ENCODE peak calls at places on chromosomes 12 and 14, in four cellular contexts. O is K562, P is GM12878, L is HepG2. S is an unnamed sample. For H3K36me3 and H4K20me1, the result is how much of the 10 kb centered on the place peaks cover.

GRCh38 chr14:101591121-101591520 is 29.8 kb downstream of the DIO3 start:
- DNase-seq in P (no peak), O (no peak), L (no peak), S (no peak)

GRCh38 chr14:102047808-102048540 is 38.9 kb downstream of the HSP90AA1 start:
- DNase-seq in L (no peak), O (no peak), P (no peak), S (no peak)

GRCh38 chr14:61033024-61033423 is 52.0 kb downstream of the SLC38A6 start:
- DNase-seq in O (no peak), L (no peak), P (no peak), S (no peak)

GRCh38 chr14:22564463-22564862 is 24.6 kb downstream of the DAD1 start:
- DNase-seq in P (no peak), L (no peak), O (no peak), S (no peak)

GRCh38 chr14:61742383-61742782 is 19.8 kb upstream of the SNAPC1 start:
- DNase-seq in P (no peak), L (no peak), O (no peak), S (no peak)

GRCh38 chr14:38808734-38809455 is 294.1 kb downstream of the SEC23A start:
- DNase-seq in O (peak), L (peak), P (no peak), S (no peak)

GRCh38 chr14:103699261-103699661 is 16.0 kb downstream of the XRCC3 start:
- DNase-seq in L (no peak), O (no peak), P (no peak), S (no peak)

GRCh38 chr12:51028126-51028810 is 2.1 kb upstream of the SLC11A2 start:
- DNase-seq in L (peak), P (no peak), O (peak), S (peak)

GRCh38 chr14:31154956-31155355 is 52.6 kb downstream of the HECTD1 start:
- DNase-seq in P (no peak), L (no peak), O (no peak), S (no peak)

GRCh38 chr12:14238224-14238792 is 127.2 kb upstream of the ATF7IP start:
- DNase-seq in O (no peak), L (no peak), P (no peak), S (peak)

GRCh38 chr14:71138236-71139057 is 231.2 kb downstream of the PCNX1 start:
- DNase-seq in L (no peak), P (no peak), O (no peak), S (no peak)

GRCh38 chr14:72173038-72173720 is 240.9 kb downstream of the RGS6 start:
- DNase-seq in L (no peak), P (no peak), O (no peak), S (no peak)

GRCh38 chr14:64726585-64726890 is 22.3 kb downstream of the PLEKHG3 start:
- DNase-seq in P (no peak), O (no peak), L (no peak), S (no peak)

GRCh38 chr12:97910559-97910958 is 448.0 kb downstream of the RMST start:
- DNase-seq in L (no peak), P (no peak), O (no peak), S (no peak)

GRCh38 chr14:64730681-64731080 is 26.5 kb downstream of the PLEKHG3 start:
- DNase-seq in P (no peak), O (no peak), L (no peak), S (no peak)

GRCh38 chr12:108307006-108307405 is 32.1 kb downstream of the CMKLR1 start:
- DNase-seq in L (no peak), O (no peak), P (no peak), S (no peak)

GRCh38 chr12:27733052-27733656 is 22.5 kb downstream of the MRPS35 start:
- DNase-seq in O (peak), L (peak), P (no peak), S (peak)

GRCh38 chr12:10110256-10110844 is 11.6 kb upstream of the CLEC1A start:
- DNase-seq in L (no peak), P (no peak), O (no peak), S (no peak)

GRCh38 chr12:27161458-27162228 is 79.3 kb upstream of the C12orf71 start:
- DNase-seq in O (no peak), L (no peak), P (peak), S (peak)

GRCh38 chr12:96141216-96141944 is 52.8 kb upstream of the ELK3 start:
- DNase-seq in O (peak), P (no peak), L (peak), S (peak)

GRCh38 chr14:34053666-34054065 is 102.8 kb upstream of the EGLN3 start:
- DNase-seq in O (no peak), P (no peak), L (no peak), S (peak)

GRCh38 chr12:25504744-25505143 is 48.3 kb downstream of the LMNTD1 start:
- DNase-seq in P (no peak), L (no peak), O (no peak), S (no peak)

GRCh38 chr12:25500651-25501050 is 52.4 kb downstream of the LMNTD1 start:
- DNase-seq in L (no peak), O (no peak), P (no peak), S (no peak)

GRCh38 chr12:25501565-25501964 is 51.5 kb downstream of the LMNTD1 start:
- DNase-seq in P (no peak), L (no peak), O (no peak), S (no peak)

GRCh38 chr12:25503666-25504065 is 49.4 kb downstream of the LMNTD1 start:
- DNase-seq in O (no peak), P (no peak), L (no peak), S (no peak)

GRCh38 chr12:25502071-25502555 is 51.0 kb downstream of the LMNTD1 start:
- DNase-seq in P (no peak), O (no peak), L (no peak), S (no peak)
- TF ChIP-seq MYC in P (no peak), O (no peak), L (no peak), S (no peak)

GRCh38 chr14:105155071-105155651 is 13.4 kb downstream of the JAG2 start:
- DNase-seq in P (no peak), O (no peak), L (no peak), S (no peak)

GRCh38 chr14:105153331-105153731 is 15.2 kb downstream of the JAG2 start:
- DNase-seq in O (no peak), P (no peak), L (no peak), S (no peak)

GRCh38 chr14:105154476-105154871 is 14.1 kb downstream of the JAG2 start:
- DNase-seq in O (no peak), L (no peak), P (no peak), S (no peak)

GRCh38 chr14:105152794-105153241 is 15.8 kb downstream of the JAG2 start:
- DNase-seq in L (no peak), P (no peak), O (no peak), S (no peak)

GRCh38 chr14:105153739-105154475 is 14.7 kb downstream of the JAG2 start:
- DNase-seq in P (no peak), L (no peak), O (no peak), S (no peak)
- H3K36me3 ChIP-seq in P (under half), L (under half), O (under half), S (under half)

GRCh38 chr12:123398918-123399617 is 15.1 kb downstream of the KMT5A start:
- DNase-seq in L (no peak), O (no peak), P (no peak), S (no peak)
- H4K20me1 ChIP-seq in L (under half), O (under half), P (under half), S (under half)

GRCh38 chr12:121575051-121575450 is 5.8 kb downstream of the KDM2B start:
- DNase-seq in P (no peak), L (no peak), O (no peak), S (no peak)

GRCh38 chr12:121570467-121571283 is 10.1 kb downstream of the KDM2B start:
- DNase-seq in P (no peak), O (no peak), L (no peak), S (no peak)

GRCh38 chr12:121568503-121568902 is 12.3 kb downstream of the KDM2B start:
- DNase-seq in L (no peak), O (no peak), P (no peak), S (no peak)

GRCh38 chr12:121573949-121574520 is 6.8 kb downstream of the KDM2B start:
- DNase-seq in P (no peak), L (no peak), O (no peak), S (no peak)

GRCh38 chr12:121568971-121569808 is 11.6 kb downstream of the KDM2B start:
- DNase-seq in L (no peak), P (no peak), O (no peak), S (no peak)
- TF ChIP-seq MYC in L (no peak), P (no peak), O (no peak), S (no peak)

DNA sequence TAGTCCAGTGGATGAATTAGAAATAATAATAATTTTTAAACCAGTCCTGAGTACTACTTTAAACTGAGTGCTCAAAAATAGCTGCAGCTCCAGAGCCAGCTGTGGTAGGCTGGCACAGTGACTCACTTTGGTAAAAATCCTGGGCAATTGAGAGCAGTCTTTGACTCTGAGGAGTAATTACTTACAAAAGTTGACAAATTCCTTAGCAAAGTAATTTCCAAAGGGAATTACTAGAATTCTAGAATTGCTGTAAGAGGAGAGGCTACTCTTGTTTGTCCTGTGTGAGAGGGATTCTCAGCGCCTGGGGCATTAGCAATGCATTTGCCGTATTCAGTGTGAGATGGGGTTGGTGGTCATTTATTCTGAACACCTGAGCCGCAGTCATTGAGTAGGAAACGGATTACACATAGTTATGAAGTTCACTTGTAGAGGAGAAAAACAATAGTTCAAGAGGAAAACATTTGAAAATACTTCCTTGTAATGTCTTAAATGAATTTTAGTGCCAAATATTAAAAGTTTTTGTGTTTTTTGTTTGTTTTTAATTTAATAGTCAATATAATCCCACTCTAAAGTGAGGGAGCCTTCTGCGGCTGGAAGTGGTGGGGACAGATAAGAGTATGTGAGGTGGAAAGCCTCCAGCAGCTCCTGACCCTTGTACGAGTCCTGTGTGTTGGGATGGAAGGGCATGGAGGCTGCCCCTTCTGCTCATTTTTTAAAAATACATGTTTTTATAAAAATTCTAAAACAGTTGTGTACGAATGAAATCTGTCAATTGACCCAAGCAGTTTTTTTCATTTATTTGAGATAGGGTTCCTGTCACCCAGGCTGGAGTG is 41.9 kb downstream of the EID3 start:
- DNase-seq in P (no peak), L (no peak), O (no peak), S (no peak)
- H3K36me3 ChIP-seq in P (under half), L (half or more), O (half or more), S (under half)

DNA sequence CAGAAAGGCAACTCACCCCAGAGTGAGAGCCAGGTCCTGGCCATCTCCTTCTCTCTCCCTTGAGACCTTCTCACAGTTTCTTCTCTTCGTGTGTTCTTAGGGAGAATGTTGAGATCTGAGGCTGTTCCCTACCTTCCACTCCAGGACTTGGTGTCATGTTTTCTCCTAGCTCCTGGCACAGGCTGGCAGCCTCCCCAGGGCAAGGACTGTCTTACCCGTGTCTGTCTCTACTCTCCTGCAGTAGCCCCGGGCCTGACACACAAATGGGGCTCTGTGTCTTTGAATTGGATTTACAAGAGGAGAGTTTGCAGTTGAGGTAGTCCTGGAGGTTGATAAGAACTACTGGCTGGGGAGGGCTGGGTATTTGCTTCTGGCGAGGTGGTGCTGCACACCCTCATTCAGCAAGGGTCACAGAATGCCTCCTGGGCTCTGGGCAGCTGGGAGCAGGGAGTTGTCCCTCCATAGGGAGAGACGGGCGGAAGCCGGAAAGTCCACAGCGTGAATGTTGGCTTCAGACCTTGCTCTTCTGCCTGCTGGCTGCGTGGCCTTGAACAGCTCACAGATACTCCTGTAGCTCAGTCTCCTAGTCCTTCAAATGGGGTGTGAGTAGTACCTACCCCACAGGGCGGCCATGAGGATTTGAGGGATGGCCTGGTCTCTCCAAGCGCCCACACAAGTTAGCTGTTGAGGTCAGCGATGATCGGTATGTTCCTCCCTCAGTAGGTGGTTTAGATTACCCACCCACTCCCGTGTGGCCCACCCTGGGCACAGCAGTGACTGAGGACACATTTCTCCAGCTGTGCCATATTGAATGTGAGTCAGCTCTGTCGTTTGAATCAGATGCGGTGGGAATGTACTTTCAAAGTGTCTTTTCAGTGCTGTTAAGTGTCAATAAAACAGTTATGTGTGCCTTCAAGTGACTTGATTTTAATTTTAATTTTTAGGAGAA is 10.2 kb downstream of the EP400 start:
- DNase-seq in O (no peak), P (no peak), L (no peak), S (no peak)
- H4K20me1 ChIP-seq in O (half or more), P (under half), L (under half), S (under half)

DNA sequence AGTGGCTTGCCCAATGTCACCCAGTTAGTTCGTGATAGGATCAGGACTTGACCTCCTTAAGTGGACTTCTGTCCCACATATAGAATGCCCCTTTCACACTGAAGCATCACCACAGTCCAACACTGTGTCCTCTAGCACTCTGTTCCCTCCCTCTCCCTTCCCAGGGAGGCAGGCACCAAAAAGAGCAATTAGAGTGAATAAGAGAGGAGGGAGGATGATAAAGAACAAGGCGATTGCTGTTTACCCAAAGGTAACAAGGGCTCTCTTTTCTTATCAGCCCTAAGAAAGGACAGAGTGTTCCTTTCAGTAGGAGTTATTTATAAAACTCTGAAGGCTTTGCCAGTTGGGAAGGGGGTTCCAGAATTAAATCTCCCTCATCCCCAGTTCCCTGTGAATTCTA is 192.7 kb upstream of the ATP2B1 start:
- DNase-seq in O (no peak), L (no peak), P (no peak), S (no peak)
- TF ChIP-seq MYC in O (no peak), L (no peak), P (no peak), S (no peak)